ENCODE peak calls at places on chromosome 11, in nine cellular contexts. X is SK-N-SH, N is A549, F is fibroblast of lung, U is mucosa of descending colon, K is upper lobe of right lung, Y is astrocyte of the cerebellum, E is stomach, O is fibroblast of the aortic adventitia. P is an unnamed sample.

GRCh38 chr11:28615542-28615941 is 507.4 kb downstream of the METTL15 start:
- DNase-seq in K (no peak), X (no peak), U (no peak), E (no peak), O (peak), N (peak), F (no peak), Y (no peak), P (no peak)

GRCh38 chr11:3139086-3139440 is 26.0 kb downstream of the OSBPL5 start:
- DNase-seq in X (no peak), Y (no peak), F (no peak), N (no peak), O (no peak), K (no peak), U (no peak), E (no peak), P (no peak)

GRCh38 chr11:64207247-64208085 is 945 bp downstream of the FERMT3 start:
- DNase-seq in O (peak), N (no peak), Y (no peak), E (peak), F (peak), X (peak), U (peak), K (peak), P (peak)

GRCh38 chr11:1163911-1164735 is 6.4 kb downstream of the MUC5AC start:
- DNase-seq in O (no peak), K (peak), N (no peak), E (peak), Y (no peak), X (peak), U (no peak), F (no peak), P (no peak)

GRCh38 chr11:43567396-43567975 is 113.1 kb upstream of the HSD17B12 start:
- DNase-seq in O (peak), X (peak), E (no peak), Y (peak), F (peak), N (peak), K (no peak), U (no peak), P (peak)

GRCh38 chr11:122235615-122236014 is 119.6 kb upstream of the BLID start:
- DNase-seq in K (no peak), O (peak), U (no peak), N (peak), F (peak), E (no peak), X (no peak), Y (peak), P (peak)

GRCh38 chr11:92628401-92629292 is 340.8 kb upstream of the MTNR1B start:
- DNase-seq in Y (no peak), X (no peak), F (peak), N (no peak), U (no peak), O (no peak), E (no peak), K (no peak), P (peak)

GRCh38 chr11:61129608-61130523 is 27.6 kb downstream of the CD5 start:
- DNase-seq in O (peak), F (peak), N (peak), U (peak), K (peak), E (peak), Y (peak), X (peak), P (peak)

GRCh38 chr11:69280451-69280850 is 13.5 kb upstream of the MYEOV start:
- DNase-seq in E (no peak), X (no peak), O (peak), U (no peak), N (peak), K (no peak), F (peak), Y (peak), P (peak)

GRCh38 chr11:63762662-63763505 is 5.7 kb downstream of the ZFTA start:
- DNase-seq in Y (no peak), E (peak), F (peak), N (no peak), O (peak), K (no peak), U (peak), X (peak), P (no peak)

GRCh38 chr11:108025387-108026080 is 16.8 kb downstream of the CUL5 start:
- DNase-seq in X (no peak), E (no peak), U (no peak), N (no peak), K (no peak), Y (no peak), F (peak), O (no peak), P (no peak)

GRCh38 chr11:65066805-65067291 is 8.5 kb upstream of the NAALADL1 start:
- DNase-seq in O (no peak), U (no peak), K (no peak), F (no peak), N (no peak), Y (no peak), E (no peak), X (no peak), P (no peak)

GRCh38 chr11:47251751-47252150 is 3.1 kb upstream of the ACP2 start:
- DNase-seq in X (no peak), N (no peak), U (no peak), O (no peak), F (no peak), K (no peak), Y (no peak), E (no peak), P (no peak)

GRCh38 chr11:47249378-47249715 is 733 bp upstream of the ACP2 start:
- DNase-seq in O (no peak), X (no peak), F (no peak), K (no peak), U (no peak), Y (no peak), E (no peak), N (no peak), P (no peak)

GRCh38 chr11:47247502-47247901 is 1.1 kb downstream of the ACP2 start:
- DNase-seq in F (no peak), U (no peak), O (no peak), Y (no peak), E (no peak), X (peak), N (no peak), K (no peak), P (no peak)

GRCh38 chr11:47248304-47248663 is 330 bp downstream of the ACP2 start:
- DNase-seq in E (no peak), U (no peak), X (no peak), Y (no peak), O (peak), N (no peak), K (no peak), F (no peak), P (peak)

DNA sequence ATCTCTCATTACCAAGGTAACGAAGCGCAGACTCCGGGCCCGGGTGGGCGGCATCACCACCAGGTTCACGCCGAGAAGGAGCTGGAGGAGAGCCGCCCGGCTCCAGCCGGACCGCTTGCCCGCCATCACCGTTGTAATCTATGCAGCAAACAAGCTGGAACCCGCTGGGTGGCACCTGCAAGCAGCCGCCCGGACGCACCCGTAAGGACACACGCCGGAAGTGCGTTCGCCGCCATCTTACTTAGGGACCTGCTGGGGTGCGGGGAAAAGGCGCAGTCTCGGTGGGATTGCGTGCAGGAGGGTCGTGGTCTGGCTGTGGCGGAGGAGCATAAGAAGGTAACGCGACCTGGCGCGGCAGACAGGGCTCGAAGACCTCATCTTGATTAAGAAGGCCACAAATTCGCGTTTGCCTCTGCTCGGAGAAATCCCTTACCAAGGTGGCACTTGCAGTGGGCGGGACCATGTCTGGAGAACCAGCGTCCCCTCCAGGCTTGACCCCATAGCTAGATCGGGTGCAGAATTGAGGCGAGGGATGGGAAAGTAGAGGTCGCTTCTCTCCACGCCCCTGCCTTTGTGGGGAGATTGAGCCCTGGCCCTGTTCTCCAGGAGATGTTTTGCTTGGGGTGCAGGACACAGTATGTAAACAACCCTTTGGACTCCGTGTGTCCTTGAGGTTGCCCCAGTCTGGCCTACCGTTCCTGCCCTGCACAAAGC is at the start of gene ACP2:
- DNase-seq in K (peak), Y (no peak), X (peak), U (peak), F (peak), O (peak), E (peak), N (peak), P (peak)
- TF ChIP-seq CTCF in K (peak), Y (peak), X (peak), U (no peak), F (peak), O (peak), E (peak), N (peak), P (peak)

GRCh38 chr11:130163346-130164220 is 4.0 kb downstream of the ST14 start:
- DNase-seq in K (no peak), U (no peak), N (peak), Y (no peak), E (peak), X (no peak), O (no peak), F (no peak), P (no peak)
- TF ChIP-seq CTCF in K (no peak), U (no peak), N (no peak), Y (no peak), E (peak), X (no peak), O (no peak), F (no peak), P (no peak)

DNA sequence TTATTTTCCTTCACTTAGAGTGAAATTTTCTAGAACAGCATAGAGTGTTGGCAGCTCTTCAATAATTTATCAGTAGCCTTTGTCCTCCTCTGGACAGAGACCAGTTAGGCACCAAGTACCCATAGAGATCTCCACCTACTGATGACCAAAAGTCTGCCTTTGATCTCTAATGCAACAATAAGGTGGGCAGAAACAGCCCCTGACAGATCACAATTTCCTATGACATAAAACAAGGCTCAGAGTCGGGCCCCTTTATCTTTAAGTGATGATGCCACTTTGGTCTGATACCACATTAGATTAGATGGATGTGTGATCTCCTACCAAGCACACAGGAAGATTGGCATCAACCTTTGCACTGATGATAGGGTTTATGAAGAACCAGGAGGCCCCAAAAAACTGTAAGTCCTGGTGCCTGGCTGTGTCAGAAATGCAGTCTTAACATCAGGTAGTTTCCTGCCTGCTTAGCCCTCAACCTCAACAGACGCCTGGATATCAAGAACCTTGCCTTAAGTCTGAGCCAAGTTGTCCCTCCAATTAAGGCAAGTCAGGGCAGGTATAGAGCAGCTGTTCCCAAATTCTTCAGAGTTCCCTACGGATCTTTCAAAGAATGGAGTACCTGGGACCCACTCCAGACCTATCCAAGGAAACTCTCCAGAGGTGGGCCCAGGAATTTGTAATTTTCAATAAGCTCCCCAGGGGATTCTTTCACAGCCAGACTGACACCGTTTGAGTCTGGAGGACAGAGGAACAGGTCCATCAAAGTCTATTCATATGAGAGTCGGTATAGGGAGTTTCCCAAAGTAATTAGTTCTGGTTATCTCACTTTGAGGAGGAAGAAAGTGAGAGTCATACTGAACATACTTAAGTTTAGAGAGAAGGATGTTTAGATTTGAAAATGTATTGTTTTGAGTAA is 30.6 kb upstream of the TMPRSS4 start:
- DNase-seq in U (no peak), F (no peak), N (no peak), X (no peak), O (no peak), Y (no peak), E (no peak), K (no peak), P (no peak)
- TF ChIP-seq CTCF in U (no peak), F (no peak), N (no peak), X (no peak), O (no peak), Y (no peak), E (no peak), K (no peak), P (no peak)

GRCh38 chr11:23112987-23113886 is 253.0 kb upstream of the CCDC179 start:
- DNase-seq in O (peak), N (peak), K (no peak), X (peak), Y (peak), F (peak), U (peak), E (peak), P (peak)

GRCh38 chr11:23112390-23112789 is 252.1 kb upstream of the CCDC179 start:
- DNase-seq in F (no peak), Y (no peak), O (no peak), E (no peak), U (no peak), N (no peak), K (no peak), X (no peak), P (no peak)

DNA sequence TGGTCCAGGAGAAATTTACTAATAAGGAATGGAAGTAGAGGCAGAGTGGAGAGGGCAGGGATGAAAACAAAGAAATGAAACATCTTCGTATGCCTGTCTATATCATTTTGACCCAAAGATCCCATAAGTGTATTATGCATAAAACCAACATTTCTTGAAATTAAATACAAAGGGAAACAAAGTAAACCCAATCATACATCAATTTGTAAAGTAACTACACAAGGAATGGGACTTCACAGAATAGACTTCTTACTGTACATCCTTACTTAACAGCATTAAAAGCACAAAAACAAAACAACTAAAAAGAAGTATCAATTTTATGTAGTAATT is 253.6 kb upstream of the CCDC179 start:
- DNase-seq in U (no peak), N (no peak), O (no peak), X (no peak), K (no peak), Y (no peak), E (no peak), F (no peak), P (no peak)
- TF ChIP-seq CTCF in U (no peak), N (no peak), O (no peak), X (no peak), K (no peak), Y (no peak), E (peak), F (no peak), P (peak)

DNA sequence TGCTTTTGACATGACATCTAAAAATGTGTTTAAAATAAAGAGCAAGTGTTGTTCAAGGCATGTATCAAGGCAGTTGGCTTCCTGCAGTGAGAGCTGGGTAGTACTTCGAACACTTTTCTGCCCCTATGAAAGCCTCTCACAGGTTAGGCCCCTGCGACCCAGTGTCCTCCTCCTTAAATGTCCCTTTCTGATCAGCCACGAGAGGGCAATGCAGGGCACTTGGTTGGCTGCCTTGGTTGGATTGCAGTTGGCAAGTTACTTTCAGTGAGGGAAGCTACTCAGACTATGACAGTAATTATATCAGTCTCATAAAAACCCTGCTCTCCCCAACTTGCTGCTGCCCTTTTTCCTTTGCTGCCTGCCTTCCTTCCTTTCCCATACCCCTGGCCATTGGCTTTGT is 743.8 kb downstream of the NTM start:
- DNase-seq in U (peak), K (no peak), Y (no peak), N (peak), F (no peak), E (peak), X (peak), O (peak), P (peak)
- TF ChIP-seq CTCF in U (no peak), K (peak), Y (peak), N (no peak), F (peak), E (no peak), X (peak), O (peak), P (peak)

GRCh38 chr11:75167617-75168016 is 16.7 kb downstream of the SLCO2B1 start:
- DNase-seq in U (peak), Y (no peak), N (no peak), X (no peak), O (no peak), F (no peak), E (no peak), K (no peak), P (no peak)
- TF ChIP-seq CTCF in U (no peak), Y (no peak), N (no peak), X (no peak), O (no peak), F (no peak), E (no peak), K (no peak), P (no peak)

GRCh38 chr11:116611998-116612620 is 160.7 kb downstream of the BUD13 start:
- DNase-seq in K (no peak), F (no peak), U (no peak), X (no peak), N (no peak), Y (no peak), O (no peak), E (peak), P (no peak)
- TF ChIP-seq CTCF in K (no peak), F (no peak), U (no peak), X (no peak), N (no peak), Y (no peak), O (no peak), E (no peak), P (no peak)

DNA sequence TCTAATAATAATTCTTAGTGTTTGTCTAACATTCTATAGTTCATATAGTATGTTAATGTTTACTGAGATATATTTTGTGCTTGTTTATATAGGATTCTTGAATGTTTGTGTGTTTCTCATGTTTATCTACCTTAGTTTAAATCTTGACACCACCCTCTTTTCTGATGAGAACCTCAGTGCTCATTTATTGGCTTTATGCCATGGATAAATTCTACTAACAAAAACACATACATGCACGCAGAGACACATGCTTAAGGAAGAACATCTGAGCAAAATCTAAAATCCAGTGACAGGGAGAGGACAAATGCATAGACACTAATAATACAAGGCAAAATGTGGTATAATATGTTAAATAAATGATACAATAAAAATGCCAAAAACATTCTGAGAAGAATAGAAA is 61.6 kb upstream of the CTSC start:
- DNase-seq in O (no peak), F (no peak), E (no peak), X (no peak), Y (no peak), N (no peak), K (no peak), U (no peak), P (no peak)
- TF ChIP-seq CTCF in O (no peak), F (no peak), E (no peak), X (no peak), Y (no peak), N (no peak), K (no peak), U (no peak), P (no peak)

P was measured in HFFc6.